ENCODE peak calls at places on chromosomes 13 and 19, in four cellular contexts. P is H1, Y is GM12878, B is HepG2. A is an unnamed sample.

GRCh38 chr19:13831560-13832056 is 36.4 kb downstream of the ZSWIM4 start:
- DNase-seq in Y (no peak), B (no peak), P (no peak), A (no peak)

GRCh38 chr13:68369739-68370138 is 1139.6 kb upstream of the PCDH9 start:
- DNase-seq in B (peak), Y (no peak), P (no peak), A (no peak)

GRCh38 chr19:53907690-53908089 is 1.4 kb upstream of the CACNG7 start:
- DNase-seq in B (no peak), Y (no peak), P (no peak), A (no peak)

GRCh38 chr13:75341025-75341424 is 140.9 kb downstream of the TBC1D4 start:
- DNase-seq in B (no peak), P (no peak), Y (no peak), A (no peak)

GRCh38 chr19:5644051-5644450 is 21.2 kb downstream of the SAFB start:
- DNase-seq in P (no peak), Y (no peak), B (no peak), A (no peak)

GRCh38 chr13:61728468-61728867 is 312.8 kb upstream of the PCDH20 start:
- DNase-seq in Y (no peak), B (no peak), P (no peak), A (no peak)

GRCh38 chr13:95256086-95256485 is 45.2 kb downstream of the ABCC4 start:
- DNase-seq in Y (no peak), B (peak), P (no peak), A (no peak)

GRCh38 chr13:65453982-65454381 is 1776.2 kb downstream of the PCDH9 start:
- DNase-seq in Y (no peak), B (no peak), P (no peak), A (no peak)

GRCh38 chr13:107866666-107867623 is 348.4 kb downstream of the LIG4 start:
- DNase-seq in P (peak), B (no peak), Y (no peak), A (no peak)

GRCh38 chr19:46932346-46932745 is 71.5 kb downstream of the ARHGAP35 start:
- DNase-seq in Y (no peak), B (no peak), P (no peak), A (no peak)

GRCh38 chr19:16595097-16595496 is 22.9 kb upstream of the SLC35E1 start:
- DNase-seq in B (no peak), P (no peak), Y (no peak), A (no peak)

GRCh38 chr19:16594681-16595091 is 22.5 kb upstream of the SLC35E1 start:
- DNase-seq in P (no peak), B (no peak), Y (no peak), A (no peak)

GRCh38 chr19:16593181-16593580 is 21.0 kb upstream of the SLC35E1 start:
- DNase-seq in B (no peak), P (no peak), Y (no peak), A (no peak)

GRCh38 chr19:16591803-16592556 is 19.8 kb upstream of the SLC35E1 start:
- DNase-seq in B (no peak), Y (no peak), P (no peak), A (no peak)

GRCh38 chr19:16594131-16594586 is 21.9 kb upstream of the SLC35E1 start:
- DNase-seq in B (no peak), Y (no peak), P (no peak), A (no peak)
- TF ChIP-seq SUZ12 in B (no peak), Y (no peak), P (no peak), A (no peak)

GRCh38 chr13:105341256-105341655 is 1194.2 kb downstream of the EFNB2 start:
- DNase-seq in P (no peak), Y (no peak), B (no peak), A (no peak)

GRCh38 chr13:105338044-105338443 is 1197.4 kb downstream of the EFNB2 start:
- DNase-seq in B (no peak), P (no peak), Y (no peak), A (no peak)

GRCh38 chr13:105336706-105337582 is 1198.5 kb downstream of the EFNB2 start:
- DNase-seq in P (no peak), B (no peak), Y (no peak), A (no peak)

GRCh38 chr13:105340061-105340606 is 1195.3 kb downstream of the EFNB2 start:
- DNase-seq in Y (no peak), B (no peak), P (no peak), A (no peak)

GRCh38 chr13:105338773-105339172 is 1196.7 kb downstream of the EFNB2 start:
- DNase-seq in B (no peak), P (no peak), Y (no peak), A (no peak)
- H3K9ac ChIP-seq in B (no peak), P (no peak), Y (no peak), A (no peak)

DNA sequence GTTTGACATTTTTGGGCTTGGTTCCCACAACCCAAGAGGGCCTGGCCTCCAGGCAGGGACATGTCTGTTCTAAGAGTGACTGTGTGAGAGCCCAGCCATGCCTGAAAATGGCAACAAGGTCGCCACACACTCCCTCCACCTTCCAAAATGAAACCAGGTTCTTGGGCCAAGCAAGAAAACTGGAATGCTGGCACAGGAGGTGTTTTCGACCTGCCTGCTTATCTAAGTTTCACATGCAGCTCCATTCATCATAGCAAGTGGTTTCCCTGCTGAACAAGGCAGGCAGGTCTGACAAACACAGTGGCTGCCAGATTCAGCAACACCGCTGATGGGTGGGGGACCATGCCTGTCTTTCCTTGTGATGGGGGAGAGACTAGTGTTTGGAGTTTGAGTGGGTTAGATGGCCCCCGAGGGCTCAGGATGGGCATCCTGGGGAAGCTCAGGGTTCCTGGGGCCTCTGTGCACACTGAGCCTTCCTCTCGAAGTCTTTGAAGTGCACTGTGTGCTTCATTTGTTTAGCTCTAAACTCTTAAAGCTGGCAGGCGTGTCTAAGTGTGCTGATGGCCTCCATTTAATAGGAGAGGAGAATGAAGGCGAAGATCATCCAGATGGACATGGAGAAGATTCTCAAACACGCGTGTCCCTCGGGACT is 17.9 kb upstream of the GAS6 start:
- DNase-seq in B (no peak), P (no peak), Y (no peak), A (no peak)
- H3K4me3 ChIP-seq in B (no peak), P (no peak), Y (no peak), A (no peak)

GRCh38 chr19:21824679-21825078 is 11.3 kb downstream of the ZNF43 start:
- DNase-seq in P (no peak), B (no peak), Y (no peak), A (no peak)
- TF ChIP-seq SUZ12 in P (no peak), B (no peak), Y (no peak), A (no peak)

DNA sequence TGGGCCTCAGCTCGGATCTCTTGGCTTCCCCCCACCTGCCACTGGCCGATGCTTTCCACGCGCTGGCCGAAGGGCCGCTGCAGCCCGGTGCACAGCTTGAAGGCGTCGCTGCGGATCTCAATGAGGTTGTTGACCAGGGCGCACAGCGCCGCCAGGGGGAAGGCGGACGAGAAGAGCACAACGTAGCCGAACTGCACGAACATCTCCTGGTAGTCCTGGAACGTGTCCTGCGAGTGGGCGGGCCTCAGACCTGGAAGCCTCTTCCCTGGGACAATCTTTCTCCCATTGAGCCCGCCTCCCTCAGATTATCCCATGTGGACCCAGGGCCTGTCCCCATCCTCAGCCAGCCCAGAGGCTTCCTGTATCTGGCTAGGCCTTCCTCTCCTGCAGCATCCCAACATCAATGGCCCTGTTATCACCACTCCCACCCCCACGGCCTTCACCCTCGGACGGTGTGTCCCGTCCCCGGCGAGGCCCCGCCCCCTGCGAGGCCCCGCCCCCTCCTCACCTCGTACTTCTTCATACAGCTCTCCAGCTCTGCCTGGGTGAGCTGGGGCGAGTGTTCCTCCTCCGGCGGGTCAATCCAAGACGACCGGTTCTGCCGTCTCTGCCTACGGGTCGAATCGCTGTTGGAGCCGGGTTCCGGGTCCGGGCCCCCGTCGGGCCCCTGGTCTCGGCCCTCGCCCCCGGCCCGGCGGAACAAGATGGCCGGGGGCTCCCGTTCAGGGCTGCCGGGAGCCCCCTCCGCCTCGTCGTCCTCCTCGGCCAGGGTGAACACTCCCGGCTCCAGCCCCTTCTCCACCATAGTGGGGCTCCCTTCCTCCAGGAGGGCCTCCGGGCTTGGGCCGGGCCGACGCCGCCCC is 6.8 kb downstream of the ANO8 start:
- DNase-seq in B (peak), P (peak), Y (no peak), A (no peak)
- H3K9ac ChIP-seq in B (no peak), P (peak), Y (no peak), A (peak)

DNA sequence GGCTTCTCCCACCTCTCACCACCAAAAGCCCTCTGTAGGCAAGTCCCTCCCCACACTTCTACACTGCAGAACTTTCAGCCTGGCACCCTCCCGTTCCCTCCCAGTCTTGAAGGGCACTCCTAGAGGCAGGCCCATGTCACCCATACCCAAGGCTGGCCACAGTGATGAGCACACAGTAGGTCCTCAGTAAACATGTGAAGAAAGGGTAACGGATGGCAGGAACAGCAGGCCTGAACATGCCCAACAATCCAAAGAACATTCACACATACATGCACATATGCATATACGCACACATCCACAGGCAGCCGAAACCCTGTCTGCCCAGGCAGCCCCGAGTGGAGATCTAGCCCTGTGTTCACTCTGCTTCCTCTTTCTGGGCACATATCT is 55.1 kb downstream of the CEBPG start:
- DNase-seq in P (no peak), B (no peak), Y (no peak), A (no peak)
- H3K4me3 ChIP-seq in P (no peak), B (no peak), Y (no peak), A (no peak)